ENCODE peak calls at places on chromosomes 6 and 20, in seven cellular contexts. Q is GM12891, G is K562, H is GM12878, Y is HepG2, L is SK-N-SH, K is H1. O is an unnamed sample.

GRCh38 chr6:71406871-71407860 is 118.6 kb downstream of the OGFRL1 start:
- DNase-seq in Q (no peak), G (no peak), H (no peak), Y (no peak), L (no peak), K (no peak), O (no peak)

GRCh38 chr6:118705799-118706481 is 54.5 kb upstream of the CEP85L start:
- DNase-seq in Q (no peak), G (no peak), H (peak), Y (no peak), L (no peak), K (peak), O (no peak)

GRCh38 chr6:95081231-95081630 is 496.1 kb upstream of the MANEA start:
- DNase-seq in Q (no peak), G (no peak), H (no peak), Y (no peak), L (no peak), K (no peak), O (no peak)

GRCh38 chr6:2581611-2582010 is 169.1 kb downstream of the MYLK4 start:
- DNase-seq in Q (no peak), G (no peak), H (no peak), Y (no peak), L (no peak), K (no peak), O (no peak)

GRCh38 chr6:10720229-10720959 is 2.5 kb upstream of the TMEM14C start:
- DNase-seq in Q (peak), G (no peak), H (no peak), Y (peak), L (peak), K (no peak), O (peak)

GRCh38 chr6:31299511-31299910 is 27.6 kb upstream of the HLA-C start:
- DNase-seq in Q (no peak), G (no peak), H (no peak), Y (no peak), L (no peak), K (no peak), O (no peak)

GRCh38 chr6:158143700-158144099 is 24.4 kb downstream of the SERAC1 start:
- DNase-seq in Q (no peak), G (peak), H (no peak), Y (peak), L (no peak), K (no peak), O (no peak)

GRCh38 chr6:53065266-53066058 is at the start of gene FBXO9:
- DNase-seq in Q (peak), G (peak), H (no peak), Y (peak), L (peak), K (no peak), O (peak)

GRCh38 chr20:33419140-33419974 is 18.0 kb upstream of the CDK5RAP1 start:
- DNase-seq in Q (no peak), G (peak), H (no peak), Y (no peak), L (peak), K (no peak), O (no peak)

GRCh38 chr20:59004763-59005522 is 2.1 kb downstream of the CTSZ start:
- DNase-seq in Q (peak), G (no peak), H (peak), Y (peak), L (no peak), K (no peak), O (peak)

GRCh38 chr6:134138226-134138975 is 86.0 kb upstream of the SLC2A12 start:
- DNase-seq in Q (no peak), G (no peak), H (no peak), Y (no peak), L (no peak), K (no peak), O (no peak)

GRCh38 chr6:114936060-114936459 is 593.2 kb upstream of the HS3ST5 start:
- DNase-seq in Q (no peak), G (no peak), H (no peak), Y (no peak), L (no peak), K (no peak), O (no peak)

GRCh38 chr6:26199773-26200728 is 112.8 kb downstream of the HFE start:
- DNase-seq in Q (no peak), G (no peak), H (no peak), Y (no peak), L (no peak), K (no peak), O (no peak)

GRCh38 chr6:26223677-26224546 is 136.7 kb downstream of the HFE start:
- DNase-seq in Q (no peak), G (no peak), H (peak), Y (peak), L (peak), K (no peak), O (no peak)

GRCh38 chr6:33577106-33577535 is 3.0 kb downstream of the BAK1 start:
- DNase-seq in Q (no peak), G (peak), H (no peak), Y (no peak), L (no peak), K (no peak), O (no peak)

GRCh38 chr6:93164781-93165180 is 254.6 kb downstream of the EPHA7 start:
- DNase-seq in Q (no peak), G (no peak), H (no peak), Y (no peak), L (no peak), K (no peak), O (no peak)

GRCh38 chr6:147080215-147080614 is 124.0 kb upstream of the STXBP5 start:
- DNase-seq in Q (no peak), G (no peak), H (no peak), Y (no peak), L (no peak), K (no peak), O (no peak)

DNA sequence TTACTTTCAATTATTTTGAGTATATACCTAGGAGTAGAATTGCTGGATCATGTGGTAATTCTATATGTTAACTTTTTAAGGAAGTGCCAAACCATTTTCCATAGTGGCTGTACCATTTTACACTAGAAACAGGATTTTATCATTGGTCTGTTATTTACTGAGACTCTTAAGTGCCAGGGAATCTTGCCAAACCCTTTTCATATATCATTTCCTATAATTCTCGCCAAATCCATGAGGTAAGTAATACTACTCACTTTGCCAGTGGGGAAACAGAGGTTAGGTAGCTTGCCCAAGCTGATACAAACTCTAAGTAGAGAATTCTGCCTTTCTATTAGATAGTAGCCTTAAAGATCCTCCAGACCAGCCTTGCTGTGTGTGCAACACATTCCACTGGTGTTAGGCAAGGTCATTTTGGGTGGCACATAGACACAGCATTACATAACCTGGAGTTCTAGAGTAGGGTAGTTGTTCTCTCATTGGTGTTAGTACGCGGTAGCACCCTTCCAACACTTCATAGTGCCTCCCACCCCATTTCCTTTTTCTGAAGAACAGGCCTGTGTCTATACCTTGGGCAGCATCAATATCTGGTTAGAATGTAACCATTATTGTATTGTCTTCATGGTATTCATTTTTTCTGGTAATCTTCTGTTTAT is 65.5 kb downstream of the ARID1B start:
- DNase-seq in Q (no peak), G (no peak), H (no peak), Y (no peak), L (no peak), K (no peak), O (no peak)
- TF ChIP-seq TAF1 in Q (no peak), G (no peak), H (no peak), Y (no peak), L (no peak), K (no peak), O (no peak)

GRCh38 chr6:152669894-152670293 is 27.8 kb upstream of the MYCT1 start:
- DNase-seq in Q (no peak), G (no peak), H (no peak), Y (peak), L (peak), K (no peak), O (no peak)

GRCh38 chr6:152671146-152671545 is 26.6 kb upstream of the MYCT1 start:
- DNase-seq in Q (no peak), G (no peak), H (no peak), Y (no peak), L (no peak), K (no peak), O (no peak)

GRCh38 chr6:152673233-152673632 is 24.5 kb upstream of the MYCT1 start:
- DNase-seq in Q (no peak), G (no peak), H (no peak), Y (no peak), L (no peak), K (no peak), O (no peak)
- TF ChIP-seq TAF1 in Q (no peak), G (no peak), H (no peak), Y (no peak), L (no peak), K (no peak), O (no peak)

DNA sequence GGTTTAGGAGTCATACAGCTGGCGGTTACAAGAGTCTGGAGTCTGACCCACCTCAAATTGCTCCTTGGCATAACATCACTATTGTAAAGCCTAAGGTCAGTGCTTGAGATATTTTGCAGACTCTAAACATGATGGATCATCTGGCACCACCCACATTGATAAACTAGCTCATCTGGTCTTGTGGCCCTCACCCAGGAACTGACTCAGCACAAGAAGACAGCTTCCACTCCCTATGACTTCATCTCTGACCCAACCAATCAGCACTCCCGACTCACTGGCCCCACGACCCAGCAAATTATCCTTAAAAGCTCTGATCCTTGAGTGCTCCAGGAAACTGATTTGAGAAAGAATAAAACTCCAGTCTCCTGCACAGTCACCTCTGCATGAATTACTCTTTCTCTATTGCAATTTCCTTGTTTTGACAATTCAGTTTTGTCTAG is 115.9 kb downstream of the CD24 start:
- DNase-seq in Q (no peak), G (no peak), H (no peak), Y (no peak), L (no peak), K (no peak), O (no peak)
- TF ChIP-seq TAF1 in Q (no peak), G (no peak), H (no peak), Y (no peak), L (no peak), K (no peak), O (no peak)

GRCh38 chr20:62666736-62667529 is 24.6 kb downstream of the SLCO4A1 start:
- DNase-seq in Q (no peak), G (no peak), H (no peak), Y (peak), L (no peak), K (no peak), O (no peak)
- TF ChIP-seq TAF1 in Q (no peak), G (no peak), H (no peak), Y (peak), L (no peak), K (no peak), O (no peak)

DNA sequence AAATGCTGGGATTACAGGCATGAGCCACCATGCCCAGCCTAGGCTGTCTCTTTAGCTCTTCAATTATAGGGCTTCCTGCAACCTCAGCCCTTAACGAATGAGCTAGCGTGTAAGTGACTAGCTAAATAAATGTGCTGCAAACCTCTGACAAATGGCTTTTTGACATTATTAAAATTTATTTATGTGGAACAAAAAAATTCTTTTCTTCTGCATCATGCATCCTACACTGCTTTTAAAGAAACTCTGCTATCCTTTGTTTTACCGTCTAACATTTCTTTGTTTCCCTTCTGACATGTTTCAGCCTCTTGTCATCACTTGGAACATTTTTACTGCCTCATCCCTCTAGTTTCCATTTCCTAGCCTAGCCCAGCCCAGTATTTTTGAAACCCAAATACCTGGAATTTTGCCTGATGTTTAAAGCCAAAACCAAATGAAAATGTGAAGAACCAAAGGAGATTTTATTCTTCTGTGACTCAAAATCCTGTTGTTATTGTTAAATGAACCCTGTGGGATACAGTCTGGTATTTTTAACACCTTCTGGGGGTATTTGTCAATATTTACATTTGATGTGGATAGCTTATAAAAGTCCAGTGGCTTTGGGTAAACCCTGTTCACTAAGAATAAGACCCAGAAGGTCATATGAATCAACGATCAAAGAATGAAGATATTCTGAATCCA is 9.5 kb downstream of the NT5E start:
- DNase-seq in Q (no peak), G (no peak), H (no peak), Y (no peak), L (no peak), K (no peak), O (no peak)
- TF ChIP-seq TAF1 in Q (no peak), G (no peak), H (no peak), Y (no peak), L (peak), K (no peak), O (no peak)

GRCh38 chr6:35924146-35924545 is 3.2 kb upstream of the SRPK1 start:
- DNase-seq in Q (no peak), G (no peak), H (no peak), Y (no peak), L (no peak), K (no peak), O (no peak)
- TF ChIP-seq TAF1 in Q (no peak), G (no peak), H (no peak), Y (no peak), L (no peak), K (no peak), O (no peak)

GRCh38 chr6:14924126-14925024 is 321.5 kb upstream of the JARID2 start:
- DNase-seq in Q (no peak), G (no peak), H (no peak), Y (no peak), L (no peak), K (no peak), O (no peak)
- TF ChIP-seq TAF1 in Q (no peak), G (no peak), H (no peak), Y (no peak), L (no peak), K (no peak), O (no peak)

O was measured in GM12892.